ENCODE peak calls at places on chromosomes 7 and 10, in four cellular contexts. B is dermis blood vessel endothelial cell, S is mesothelial cell of epicardium, M is T1000. V is an unnamed sample.
A peak's percentile ranks its signal among the peaks of the same experiment; 100 is the strongest.

GRCh38 chr7:55639640-55640039 is 67.3 kb upstream of the VOPP1 start:
- DNase-seq in S (no peak), B (no peak), M (no peak), V (no peak)

GRCh38 chr10:77837925-77838595 is 88.5 kb downstream of the DLG5 start:
- DNase-seq in M (no peak), S (no peak), B (no peak), V (no peak)

GRCh38 chr7:84510501-84510900 is 315.9 kb upstream of the SEMA3A start:
- DNase-seq in B (no peak), M (no peak), S (no peak), V (no peak)

GRCh38 chr7:14104861-14105260 is 115.4 kb upstream of the ETV1 start:
- DNase-seq in M (no peak), S (no peak), B (no peak), V (no peak)

GRCh38 chr7:93156884-93157283 is 8.7 kb upstream of the SAMD9L start:
- DNase-seq in S (no peak), M (no peak), B (no peak), V (no peak)

GRCh38 chr7:76262683-76263402 is 39.6 kb upstream of the HSPB1 start:
- DNase-seq in B (peak; percentile 81), S (peak; percentile 67), M (no peak), V (peak; percentile 87)

GRCh38 chr7:105249216-105249615 is 139.5 kb downstream of the SRPK2 start:
- DNase-seq in B (no peak), S (no peak), M (no peak), V (no peak)

GRCh38 chr7:97851725-97852124 is 20.5 kb downstream of the ASNS start:
- DNase-seq in B (no peak), M (no peak), S (no peak), V (no peak)

GRCh38 chr7:19538036-19538435 is 170.8 kb downstream of the POLR1F start:
- DNase-seq in S (no peak), M (no peak), B (no peak), V (peak; percentile 44)

GRCh38 chr10:46530249-46531186 is 25.9 kb downstream of the GPRIN2 start:
- DNase-seq in S (no peak), M (peak; percentile 88), B (no peak), V (no peak)

GRCh38 chr7:142384508-142384922 is 126.7 kb upstream of the PRSS58 start:
- DNase-seq in S (no peak), M (peak; percentile 29), B (no peak), V (peak; percentile 34)

GRCh38 chr7:42262907-42263466 is 26.0 kb upstream of the GLI3 start:
- DNase-seq in S (no peak), M (no peak), B (no peak), V (peak; percentile 14)

GRCh38 chr7:99373086-99374066 is 1.2 kb upstream of the ARPC1B start:
- DNase-seq in S (no peak), M (no peak), B (no peak), V (no peak)

GRCh38 chr10:78905940-78906308 is 162.8 kb upstream of the ZMIZ1 start:
- DNase-seq in B (no peak), M (no peak), S (peak; percentile 22), V (no peak)

GRCh38 chr7:151745090-151745638 is 131.8 kb downstream of the PRKAG2 start:
- DNase-seq in M (no peak), S (no peak), B (peak; percentile 73), V (no peak)

GRCh38 chr10:101536800-101537199 is 51.3 kb downstream of the POLL start:
- DNase-seq in M (no peak), B (peak; percentile 55), S (no peak), V (peak; percentile 61)